ENCODE peak calls at places on chromosomes 13 and 19, in eight cellular contexts. U, M, W, G, A, K, E and D are unnamed samples.

GRCh38 chr13:41463823-41464602 is 6.7 kb downstream of the RGCC start:
- DNase-seq in G (peak; percentile 76), A (peak; percentile 80), E (no peak), U (no peak), K (no peak), W (no peak), M (peak; percentile 58), D (no peak)

GRCh38 chr19:58134244-58134643 is 16.3 kb downstream of the ZNF329 start:
- DNase-seq in U (no peak), A (no peak), W (no peak), M (no peak), K (no peak), E (no peak), G (no peak), D (no peak)

GRCh38 chr13:34076943-34077703 is 259.2 kb downstream of the RFC3 start:
- DNase-seq in G (no peak), K (no peak), W (peak; percentile 12), E (no peak), U (peak; percentile 9), A (no peak), M (no peak), D (no peak)

GRCh38 chr13:100549316-100549715 is 39.3 kb downstream of the GGACT start:
- DNase-seq in W (no peak), K (no peak), E (no peak), U (no peak), G (no peak), M (no peak), A (no peak), D (peak; percentile 5)

GRCh38 chr19:54257116-54257480 is at the start of gene LILRB5:
- DNase-seq in W (no peak), E (no peak), U (no peak), M (no peak), K (no peak), G (no peak), A (no peak), D (no peak)

GRCh38 chr13:112968910-112969691 is at the start of gene MCF2L:
- DNase-seq in A (peak; percentile 83), K (no peak), G (peak; percentile 82), W (peak; percentile 50), M (peak; percentile 62), U (peak; percentile 8), E (peak; percentile 69), D (no peak)

GRCh38 chr19:48617146-48617937 is 1.6 kb downstream of the RPL18 start:
- DNase-seq in U (no peak), K (no peak), W (no peak), E (no peak), G (no peak), M (no peak), A (no peak), D (no peak)

GRCh38 chr19:40739030-40739839 is 11.0 kb downstream of the ACTMAP start:
- DNase-seq in G (no peak), E (no peak), M (no peak), U (no peak), W (no peak), K (no peak), A (no peak), D (no peak)

GRCh38 chr19:1307320-1307719 is 21.6 kb downstream of the EFNA2 start:
- DNase-seq in W (no peak), M (no peak), G (no peak), E (no peak), A (no peak), U (no peak), K (no peak), D (no peak)

GRCh38 chr13:83355042-83355441 is 527.2 kb downstream of the SLITRK1 start:
- DNase-seq in W (no peak), A (no peak), G (no peak), E (no peak), K (no peak), M (no peak), U (no peak), D (no peak)

GRCh38 chr19:45564131-45564780 is 20.3 kb downstream of the OPA3 start:
- DNase-seq in W (no peak), E (no peak), K (no peak), U (no peak), A (no peak), G (no peak), M (no peak), D (no peak)

GRCh38 chr13:34003712-34004111 is 185.8 kb downstream of the RFC3 start:
- DNase-seq in M (no peak), E (no peak), G (no peak), A (no peak), K (no peak), W (no peak), U (no peak), D (no peak)

GRCh38 chr13:113786262-113786841 is 27.3 kb downstream of the TMEM255B start:
- DNase-seq in E (no peak), M (no peak), W (peak; percentile 58), G (no peak), A (peak; percentile 16), U (no peak), K (no peak), D (no peak)

GRCh38 chr13:33636955-33637670 is 180.8 kb upstream of the RFC3 start:
- DNase-seq in E (no peak), G (no peak), K (no peak), A (no peak), M (no peak), W (no peak), U (no peak), D (no peak)

GRCh38 chr19:17946965-17947784 is 14.4 kb downstream of the CCDC124 start:
- DNase-seq in U (no peak), M (no peak), K (no peak), W (no peak), E (no peak), G (peak; percentile 53), A (peak; percentile 69), D (no peak)

GRCh38 chr13:42477588-42478190 is 96.3 kb upstream of the TNFSF11 start:
- DNase-seq in M (no peak), A (no peak), W (no peak), U (no peak), G (no peak), E (no peak), K (no peak), D (peak; percentile 10)

GRCh38 chr19:7535035-7535992 is at the start of gene PNPLA6:
- DNase-seq in A (peak; percentile 99), G (peak; percentile 97), W (peak; percentile 98), U (peak; percentile 88), K (peak; percentile 74), E (peak; percentile 90), M (peak; percentile 95), D (peak; percentile 96)

GRCh38 chr19:55179570-55180484 is at the start of gene SYT5:
- DNase-seq in M (peak; percentile 74), K (no peak), U (no peak), W (peak; percentile 59), E (peak; percentile 69), G (peak; percentile 82), A (peak; percentile 88), D (peak; percentile 21)

GRCh38 chr13:48144413-48145035 is 49.6 kb upstream of the MED4 start:
- DNase-seq in U (no peak), A (no peak), G (no peak), M (no peak), E (no peak), W (no peak), K (no peak), D (peak; percentile 45)

GRCh38 chr13:108859202-108860012 is 230.0 kb downstream of the MYO16 start:
- DNase-seq in W (peak; percentile 27), A (no peak), E (no peak), K (no peak), M (no peak), G (no peak), U (peak; percentile 27), D (no peak)

GRCh38 chr13:20090349-20090748 is 70.5 kb downstream of the GJA3 start:
- DNase-seq in G (no peak), K (no peak), E (no peak), M (no peak), A (no peak), U (no peak), W (no peak), D (no peak)

GRCh38 chr13:41649659-41650058 is 192.3 kb downstream of the RGCC start:
- DNase-seq in W (peak; percentile 7), U (no peak), M (no peak), E (no peak), G (peak; percentile 16), A (no peak), K (no peak), D (no peak)

GRCh38 chr13:45711952-45712351 is 9.8 kb downstream of the CBY2 start:
- DNase-seq in K (no peak), U (no peak), E (no peak), M (no peak), A (no peak), G (no peak), W (no peak), D (no peak)

GRCh38 chr13:33034897-33035296 is 18.7 kb downstream of the KL start:
- DNase-seq in W (no peak), M (no peak), K (no peak), A (no peak), G (no peak), U (no peak), E (no peak), D (no peak)

GRCh38 chr19:39038098-39038497 is 5.7 kb upstream of the FBXO27 start:
- DNase-seq in E (no peak), W (peak; percentile 53), A (no peak), U (no peak), K (no peak), G (peak; percentile 41), M (peak; percentile 23), D (no peak)

GRCh38 chr19:13838943-13839192 is 38.1 kb upstream of the NANOS3 start:
- DNase-seq in K (no peak), U (no peak), M (no peak), G (no peak), A (no peak), W (no peak), E (no peak), D (no peak)

GRCh38 chr13:105428816-105429215 is 1106.6 kb downstream of the EFNB2 start:
- DNase-seq in K (no peak), W (no peak), E (no peak), U (no peak), M (no peak), G (no peak), A (no peak), D (no peak)

GRCh38 chr19:1864480-1865171 is 1.2 kb upstream of the KLF16 start:
- DNase-seq in U (peak; percentile 22), A (peak; percentile 86), M (peak; percentile 74), K (no peak), G (peak; percentile 79), W (peak; percentile 84), E (peak; percentile 65), D (peak; percentile 37)

GRCh38 chr13:75415720-75416119 is 66.2 kb downstream of the TBC1D4 start:
- DNase-seq in A (no peak), U (peak; percentile 75), W (peak; percentile 14), K (no peak), G (no peak), E (no peak), M (no peak), D (no peak)

GRCh38 chr13:84366484-84366883 is 484.2 kb upstream of the SLITRK1 start:
- DNase-seq in A (no peak), G (no peak), K (no peak), E (no peak), U (peak; percentile 4), W (no peak), M (no peak), D (no peak)

GRCh38 chr13:113537205-113537604 is 46.7 kb upstream of the DCUN1D2 start:
- DNase-seq in W (no peak), M (no peak), G (no peak), K (no peak), A (no peak), U (no peak), E (no peak), D (no peak)

GRCh38 chr13:42355118-42355840 is 83.3 kb downstream of the AKAP11 start:
- DNase-seq in G (peak; percentile 81), E (peak; percentile 50), U (no peak), M (peak; percentile 68), A (peak; percentile 82), W (no peak), K (no peak), D (no peak)

GRCh38 chr13:97223711-97224461 is 1.8 kb downstream of the MBNL2 start:
- DNase-seq in W (peak; percentile 64), K (no peak), A (peak; percentile 66), M (no peak), E (no peak), G (peak; percentile 37), U (peak; percentile 92), D (no peak)

GRCh38 chr19:41495589-41495988 is 52.6 kb downstream of the ERICH4 start:
- DNase-seq in U (no peak), G (no peak), W (no peak), K (no peak), A (no peak), M (no peak), E (no peak), D (no peak)